ENCODE peak calls at places on chromosome 15, in four cellular contexts. One of them, this sample, is unnamed.

GRCh38 chr15:100099976-100100375 is 241.8 kb downstream of the ADAMTS17 start:
- DNase-seq in heart right ventricle: no peak
- DNase-seq in MM.1S: no peak
- DNase-seq in fibroblast of lung: no peak
- DNase-seq in this sample: no peak

GRCh38 chr15:37765809-37766208 is 168.6 kb upstream of the TMCO5A start:
- DNase-seq in heart right ventricle: no peak
- DNase-seq in MM.1S: peak; percentile 25
- DNase-seq in fibroblast of lung: peak; percentile 5
- DNase-seq in this sample: no peak

GRCh38 chr15:75733761-75734651 is 21.4 kb upstream of the CSPG4 start:
- DNase-seq in MM.1S: no peak
- DNase-seq in heart right ventricle: no peak
- DNase-seq in fibroblast of lung: no peak
- DNase-seq in this sample: no peak

GRCh38 chr15:101308604-101309435 is 13.8 kb upstream of the SNRPA1 start:
- DNase-seq in heart right ventricle: no peak
- DNase-seq in fibroblast of lung: no peak
- DNase-seq in MM.1S: no peak
- DNase-seq in this sample: no peak

GRCh38 chr15:98647026-98647773 is 1.1 kb upstream of the IGF1R start:
- DNase-seq in heart right ventricle: peak; percentile 64
- DNase-seq in MM.1S: peak; percentile 85
- DNase-seq in fibroblast of lung: peak; percentile 66
- DNase-seq in this sample: no peak

GRCh38 chr15:74443100-74443909 is 9.5 kb upstream of the SEMA7A start:
- DNase-seq in MM.1S: no peak
- DNase-seq in heart right ventricle: no peak
- DNase-seq in fibroblast of lung: peak; percentile 88
- DNase-seq in this sample: no peak

GRCh38 chr15:65576669-65577068 is 34.3 kb downstream of the INTS14 start:
- DNase-seq in MM.1S: no peak
- DNase-seq in heart right ventricle: no peak
- DNase-seq in fibroblast of lung: peak; percentile 91
- DNase-seq in this sample: no peak

GRCh38 chr15:32936283-32936918 is 218.6 kb downstream of the GREM1 start:
- DNase-seq in MM.1S: no peak
- DNase-seq in fibroblast of lung: peak; percentile 35
- DNase-seq in heart right ventricle: no peak
- DNase-seq in this sample: no peak

GRCh38 chr15:85760049-85760448 is 34.7 kb downstream of the KLHL25 start:
- DNase-seq in fibroblast of lung: no peak
- DNase-seq in heart right ventricle: no peak
- DNase-seq in MM.1S: no peak
- DNase-seq in this sample: no peak

GRCh38 chr15:78837131-78837530 is 25.9 kb upstream of the ADAMTS7 start:
- DNase-seq in fibroblast of lung: no peak
- DNase-seq in heart right ventricle: no peak
- DNase-seq in MM.1S: no peak
- DNase-seq in this sample: no peak

GRCh38 chr15:78837543-78837942 is 26.3 kb upstream of the ADAMTS7 start:
- DNase-seq in heart right ventricle: no peak
- DNase-seq in fibroblast of lung: no peak
- DNase-seq in MM.1S: no peak
- DNase-seq in this sample: no peak

GRCh38 chr15:78840661-78841060 is 29.4 kb upstream of the ADAMTS7 start:
- DNase-seq in fibroblast of lung: peak; percentile 32
- DNase-seq in MM.1S: no peak
- DNase-seq in heart right ventricle: no peak
- DNase-seq in this sample: no peak

GRCh38 chr15:78838480-78838879 is 27.2 kb upstream of the ADAMTS7 start:
- DNase-seq in MM.1S: no peak
- DNase-seq in heart right ventricle: no peak
- DNase-seq in fibroblast of lung: no peak
- DNase-seq in this sample: no peak

DNA sequence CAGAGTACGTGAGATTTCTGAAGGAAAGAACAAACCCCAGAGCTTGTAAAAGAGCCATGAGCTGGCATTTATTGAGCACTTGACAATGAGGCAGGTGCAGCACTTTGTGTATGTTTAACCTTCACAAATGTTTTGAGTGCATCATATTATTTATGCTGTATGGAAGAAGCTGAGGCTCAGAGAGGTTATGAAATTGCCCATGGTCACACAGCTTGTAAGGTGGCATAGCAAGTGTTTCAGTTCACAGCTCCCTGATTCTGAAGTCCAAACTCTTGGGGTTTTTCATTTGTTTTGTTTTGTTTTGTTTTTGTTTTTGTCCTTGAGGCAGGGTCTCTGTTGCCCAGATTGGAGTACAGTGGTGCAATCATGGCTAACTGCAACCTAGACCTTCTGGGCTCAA is 25.1 kb upstream of the ADAMTS7 start:
- DNase-seq in MM.1S: no peak
- DNase-seq in fibroblast of lung: no peak
- DNase-seq in heart right ventricle: no peak
- DNase-seq in this sample: no peak
- H3K4me3 ChIP-seq in MM.1S: no peak overlapping the region
- H3K4me3 ChIP-seq in fibroblast of lung: no peak overlapping the region
- H3K4me3 ChIP-seq in heart right ventricle: no peak overlapping the region
- H3K4me3 ChIP-seq in this sample: no peak overlapping the region

GRCh38 chr15:25240461-25241021 is 198.3 kb downstream of the UBE3A start:
- DNase-seq in heart right ventricle: no peak
- DNase-seq in MM.1S: no peak
- DNase-seq in fibroblast of lung: no peak
- DNase-seq in this sample: no peak
- H3K9me3 ChIP-seq in heart right ventricle: no peaks in the 10 kb centered on the region
- H3K9me3 ChIP-seq in MM.1S: no peaks in the 10 kb centered on the region
- H3K9me3 ChIP-seq in fibroblast of lung: no peaks in the 10 kb centered on the region
- H3K9me3 ChIP-seq in this sample: no peaks in the 10 kb centered on the region

GRCh38 chr15:58330836-58331561 is 100.8 kb upstream of the LIPC start:
- DNase-seq in fibroblast of lung: no peak
- DNase-seq in MM.1S: no peak
- DNase-seq in heart right ventricle: no peak
- DNase-seq in this sample: no peak

GRCh38 chr15:58331903-58332675 is 99.7 kb upstream of the LIPC start:
- DNase-seq in heart right ventricle: peak; percentile 96
- DNase-seq in fibroblast of lung: peak; percentile 100
- DNase-seq in MM.1S: peak; percentile 73
- DNase-seq in this sample: peak; percentile 89

GRCh38 chr15:58330468-58330793 is 101.4 kb upstream of the LIPC start:
- DNase-seq in MM.1S: no peak
- DNase-seq in heart right ventricle: no peak
- DNase-seq in fibroblast of lung: no peak
- DNase-seq in this sample: no peak

GRCh38 chr15:58332676-58333400 is 99.0 kb upstream of the LIPC start:
- DNase-seq in fibroblast of lung: peak; percentile 54
- DNase-seq in heart right ventricle: no peak
- DNase-seq in MM.1S: no peak
- DNase-seq in this sample: no peak

DNA sequence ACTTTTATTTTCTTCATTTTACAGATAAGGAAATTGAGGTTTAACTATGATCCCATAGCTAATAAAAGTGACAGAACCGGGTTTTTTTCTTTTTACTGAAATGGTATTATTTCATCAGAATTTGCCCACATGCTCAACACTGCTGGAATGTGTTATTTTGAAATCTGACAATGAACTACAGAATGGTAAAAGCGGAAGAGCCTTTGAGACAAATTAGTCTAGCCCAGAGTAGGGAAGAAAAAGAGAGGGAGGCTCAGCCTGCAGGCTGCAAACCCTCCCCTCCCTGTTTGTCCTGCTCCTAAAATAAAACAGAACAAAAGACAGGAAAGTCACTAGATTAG is 100.3 kb upstream of the LIPC start:
- DNase-seq in fibroblast of lung: no peak
- DNase-seq in MM.1S: no peak
- DNase-seq in heart right ventricle: no peak
- DNase-seq in this sample: no peak
- H3K4me3 ChIP-seq in fibroblast of lung: no peak overlapping the region
- H3K4me3 ChIP-seq in MM.1S: peak overlapping the region; percentile 9
- H3K4me3 ChIP-seq in heart right ventricle: no peak overlapping the region
- H3K4me3 ChIP-seq in this sample: peak overlapping the region; percentile 49

DNA sequence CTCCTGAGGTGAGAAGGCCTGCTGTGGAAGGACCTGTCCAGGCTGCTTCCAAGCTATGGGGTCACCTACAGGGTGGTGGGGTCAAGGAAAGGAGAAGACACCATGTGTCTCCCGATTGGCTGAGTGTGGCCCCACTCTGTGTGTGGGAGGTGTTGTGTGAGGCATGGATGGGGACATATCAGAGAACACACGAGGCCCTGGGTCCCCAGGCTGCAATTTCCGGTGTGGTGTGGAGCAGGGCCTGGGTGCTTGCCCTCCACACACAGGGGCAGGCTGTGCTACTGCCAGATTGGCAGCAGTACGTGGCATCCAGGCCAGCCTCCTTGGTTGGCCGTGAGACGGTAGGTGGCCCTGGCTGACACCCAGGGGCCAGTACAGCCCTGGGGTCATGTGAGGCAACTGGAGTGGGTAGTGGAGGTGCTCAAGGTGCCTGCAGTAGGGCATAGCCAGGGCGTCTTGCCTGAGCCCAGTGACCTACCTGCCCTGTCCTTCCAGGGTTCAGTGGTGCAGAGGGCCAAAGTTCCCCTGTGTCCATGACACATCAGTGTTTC is 233.8 kb downstream of the SNRPN start:
- DNase-seq in MM.1S: no peak
- DNase-seq in fibroblast of lung: no peak
- DNase-seq in heart right ventricle: no peak
- DNase-seq in this sample: no peak
- H3K9me3 ChIP-seq in MM.1S: no peaks in the 10 kb centered on the region
- H3K9me3 ChIP-seq in fibroblast of lung: no peaks in the 10 kb centered on the region
- H3K9me3 ChIP-seq in heart right ventricle: no peaks in the 10 kb centered on the region
- H3K9me3 ChIP-seq in this sample: peaks cover 5% of the 10 kb centered on the region

DNA sequence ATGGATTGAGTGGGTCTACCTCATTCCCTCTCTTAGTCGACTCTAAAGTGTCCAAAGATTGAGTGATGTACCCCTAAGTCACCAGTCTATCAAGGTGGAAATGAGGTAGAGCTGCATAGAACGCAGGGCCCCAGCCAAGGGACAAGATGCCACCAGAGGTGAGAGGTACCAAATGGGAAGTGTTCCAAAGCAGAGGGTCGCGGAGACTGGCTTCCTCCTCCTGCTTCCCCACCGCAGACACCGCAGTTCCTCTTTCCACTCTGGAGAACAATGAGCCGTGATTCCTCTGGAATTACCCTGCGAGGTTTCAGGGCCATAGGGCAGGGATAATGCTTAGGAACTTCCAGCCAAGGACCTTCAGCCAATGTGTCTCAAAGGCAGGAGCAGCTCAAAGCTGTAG is 55.8 kb downstream of the DAPK2 start:
- DNase-seq in fibroblast of lung: no peak
- DNase-seq in heart right ventricle: no peak
- DNase-seq in MM.1S: no peak
- DNase-seq in this sample: no peak
- H3K4me3 ChIP-seq in fibroblast of lung: no peak overlapping the region
- H3K4me3 ChIP-seq in heart right ventricle: no peak overlapping the region
- H3K4me3 ChIP-seq in MM.1S: no peak overlapping the region
- H3K4me3 ChIP-seq in this sample: no peak overlapping the region

This sample was measured in thoracic aorta.